ENCODE peak calls at places on chromosomes 12 and 14, in four cellular contexts. H, I, W and F are unnamed samples.

GRCh38 chr12:32534698-32535097 is 135.3 kb downstream of the FGD4 start:
- DNase-seq in W (no peak), H (no peak), I (no peak), F (no peak)

GRCh38 chr12:117025481-117026151 is 73.6 kb downstream of the TESC start:
- DNase-seq in H (peak), W (peak), I (peak), F (no peak)

GRCh38 chr12:105928436-105928835 is 210.3 kb downstream of the NUAK1 start:
- DNase-seq in W (no peak), H (no peak), I (no peak), F (no peak)

GRCh38 chr12:125314051-125314882 is 249.0 kb downstream of the AACS start:
- DNase-seq in H (no peak), I (no peak), W (no peak), F (no peak)

GRCh38 chr12:24226745-24227350 is 277.4 kb upstream of the SOX5 start:
- DNase-seq in I (no peak), H (peak), W (no peak), F (peak)

GRCh38 chr12:121167232-121167820 is 34.6 kb downstream of the P2RX7 start:
- DNase-seq in I (no peak), H (no peak), W (no peak), F (no peak)

GRCh38 chr12:108099085-108099484 is 30.0 kb upstream of the WSCD2 start:
- DNase-seq in W (no peak), H (no peak), I (no peak), F (no peak)

GRCh38 chr12:72369560-72369959 is 97.4 kb downstream of the TRHDE start:
- DNase-seq in I (no peak), W (no peak), H (no peak), F (no peak)

GRCh38 chr12:18581232-18581962 is 156.4 kb downstream of the PLCZ1 start:
- DNase-seq in W (no peak), H (no peak), I (no peak), F (no peak)

GRCh38 chr12:64390275-64390851 is at the start of gene C12orf56:
- DNase-seq in W (no peak), H (no peak), I (no peak), F (no peak)

GRCh38 chr12:45200497-45201043 is 15.3 kb upstream of the ANO6 start:
- DNase-seq in H (no peak), W (peak), I (no peak), F (no peak)

GRCh38 chr14:26199599-26200370 is 398.0 kb downstream of the NOVA1 start:
- DNase-seq in W (no peak), I (no peak), H (no peak), F (no peak)

GRCh38 chr12:51819851-51820720 is 28.4 kb downstream of the FIGNL2 start:
- DNase-seq in W (peak), I (no peak), H (no peak), F (no peak)

GRCh38 chr12:47773062-47773857 is at the start of gene SLC48A1:
- DNase-seq in H (no peak), I (peak), W (peak), F (no peak)